ENCODE peak calls at places on chromosomes 5 and 9, in seven cellular contexts. T, J, G, K, R, Y and L are unnamed samples.

GRCh38 chr5:135240781-135241360 is 158.2 kb downstream of the MACROH2A1 start:
- DNase-seq in T (no peak), J (no peak), G (no peak), K (peak), R (no peak), Y (no peak), L (no peak)

GRCh38 chr9:93459432-93459847 is 6.1 kb upstream of the FAM120AOS start:
- DNase-seq in T (no peak), J (no peak), G (no peak), K (no peak), R (no peak), Y (no peak), L (no peak)

GRCh38 chr9:130421802-130422276 is 22.9 kb upstream of the ASS1 start:
- DNase-seq in T (peak), J (peak), G (peak), K (no peak), R (peak), Y (no peak), L (no peak)

GRCh38 chr9:28423255-28423654 is 850.0 kb upstream of the C9orf72 start:
- DNase-seq in T (no peak), J (no peak), G (no peak), K (no peak), R (no peak), Y (no peak), L (no peak)

GRCh38 chr9:97802276-97802675 is 50.8 kb upstream of the FOXE1 start:
- DNase-seq in T (peak), J (peak), G (no peak), K (no peak), R (no peak), Y (peak), L (no peak)

GRCh38 chr5:126384985-126385384 is 38.2 kb upstream of the GRAMD2B start:
- DNase-seq in T (peak), J (peak), G (no peak), K (no peak), R (no peak), Y (no peak), L (no peak)

GRCh38 chr5:82796643-82797416 is 280.4 kb downstream of the TMEM167A start:
- DNase-seq in T (no peak), J (no peak), G (no peak), K (no peak), R (peak), Y (no peak), L (no peak)

GRCh38 chr9:27261517-27262211 is 35.3 kb downstream of the EQTN start:
- DNase-seq in T (peak), J (peak), G (no peak), K (no peak), R (no peak), Y (no peak), L (no peak)

GRCh38 chr5:44506561-44506960 is 117.3 kb upstream of the FGF10 start:
- DNase-seq in T (no peak), J (no peak), G (no peak), K (no peak), R (no peak), Y (no peak), L (no peak)

GRCh38 chr9:98081477-98082219 is 25.1 kb downstream of the NANS start:
- DNase-seq in T (no peak), J (peak), G (no peak), K (peak), R (no peak), Y (peak), L (no peak)

GRCh38 chr5:90948969-90949368 is 390.4 kb downstream of the ADGRV1 start:
- DNase-seq in T (no peak), J (no peak), G (no peak), K (no peak), R (no peak), Y (no peak), L (no peak)

GRCh38 chr9:107712390-107712789 is 222.8 kb upstream of the KLF4 start:
- DNase-seq in T (peak), J (peak), G (no peak), K (no peak), R (no peak), Y (peak), L (no peak)

GRCh38 chr5:1502737-1503120 is 21.0 kb downstream of the LPCAT1 start:
- DNase-seq in T (no peak), J (no peak), G (no peak), K (no peak), R (no peak), Y (no peak), L (no peak)

GRCh38 chr5:160021818-160022446 is 13.0 kb downstream of the TTC1 start:
- DNase-seq in T (peak), J (peak), G (peak), K (no peak), R (peak), Y (peak), L (peak)

GRCh38 chr5:37166197-37166596 is 83.0 kb downstream of the CPLANE1 start:
- DNase-seq in T (no peak), J (no peak), G (no peak), K (no peak), R (no peak), Y (no peak), L (no peak)

GRCh38 chr9:132552041-132552440 is 30.4 kb upstream of the BARHL1 start:
- DNase-seq in T (no peak), J (no peak), G (no peak), K (no peak), R (no peak), Y (no peak), L (no peak)

GRCh38 chr9:131721096-131721495 is 18.8 kb downstream of the RAPGEF1 start:
- DNase-seq in T (no peak), J (no peak), G (no peak), K (peak), R (no peak), Y (no peak), L (no peak)

GRCh38 chr5:22988937-22989336 is 135.8 kb upstream of the CDH12 start:
- DNase-seq in T (no peak), J (no peak), G (no peak), K (no peak), R (no peak), Y (no peak), L (no peak)

GRCh38 chr9:79489241-79490000 is 82.3 kb upstream of the TLE4 start:
- DNase-seq in T (peak), J (peak), G (no peak), K (no peak), R (no peak), Y (peak), L (no peak)

GRCh38 chr5:112738180-112738560 is 485 bp downstream of the APC start:
- DNase-seq in T (peak), J (no peak), G (peak), K (no peak), R (no peak), Y (no peak), L (no peak)

GRCh38 chr5:170262061-170262764 is 29.4 kb downstream of the C5orf58 start:
- DNase-seq in T (no peak), J (no peak), G (no peak), K (no peak), R (no peak), Y (no peak), L (no peak)

GRCh38 chr5:149212203-149212951 is 59.3 kb upstream of the AFAP1L1 start:
- DNase-seq in T (peak), J (peak), G (no peak), K (no peak), R (no peak), Y (no peak), L (no peak)

GRCh38 chr5:119131530-119132313 is 60.8 kb downstream of the DMXL1 start:
- DNase-seq in T (no peak), J (peak), G (no peak), K (no peak), R (no peak), Y (no peak), L (no peak)

GRCh38 chr5:93789173-93790070 is 48.0 kb upstream of the POU5F2 start:
- DNase-seq in T (peak), J (peak), G (no peak), K (no peak), R (no peak), Y (no peak), L (no peak)